ENCODE peak calls at places on chromosomes 16 and 17, in six cellular contexts. G is stimulated activated CD4-positive, alpha-beta T cell treated with anti-CD3 and anti-CD28 coated beads, Interleukin-4, amount 100 ng/mL, for 4 hours; S is HEK293T; V is epithelial cell of esophagus; C is type B pancreatic cell; D is mucosa of descending colon. I is an unnamed sample.
A peak's percentile ranks its signal among the peaks of the same experiment; 100 is the strongest.

GRCh38 chr16:53159781-53160436 is 105.1 kb downstream of the CHD9 start:
- DNase-seq in C (no peak), D (peak; percentile 60), S (peak; percentile 40), V (peak; percentile 63), G (no peak), I (no peak)

GRCh38 chr17:69539781-69540319 is 125.4 kb downstream of the MAP2K6 start:
- DNase-seq in G (no peak), V (peak; percentile 65), D (peak; percentile 12), C (no peak), S (no peak), I (no peak)

GRCh38 chr17:80270836-80271235 is 10.2 kb downstream of the RNF213 start:
- DNase-seq in C (no peak), S (peak; percentile 85), V (peak; percentile 37), D (peak; percentile 46), G (peak; percentile 45), I (no peak)

GRCh38 chr16:2518823-2519710 is 1.1 kb upstream of the AMDHD2 start:
- DNase-seq in V (no peak), G (no peak), S (no peak), D (no peak), C (no peak), I (no peak)

GRCh38 chr16:49630783-49631182 is 225.1 kb downstream of the ZNF423 start:
- DNase-seq in S (no peak), G (no peak), D (no peak), V (no peak), C (peak; percentile 36), I (no peak)

GRCh38 chr17:65539867-65540266 is 21.6 kb downstream of the AXIN2 start:
- DNase-seq in C (no peak), S (no peak), G (no peak), D (no peak), V (no peak), I (no peak)

GRCh38 chr17:44222112-44222869 is 2.8 kb upstream of the UBTF start:
- DNase-seq in D (peak; percentile 88), V (peak; percentile 62), S (no peak), G (peak; percentile 30), C (no peak), I (peak; percentile 86)

GRCh38 chr17:2792541-2793169 is 3.6 kb upstream of the RAP1GAP2 start:
- DNase-seq in D (no peak), S (no peak), C (no peak), G (peak; percentile 43), V (no peak), I (no peak)

GRCh38 chr16:49608095-49608494 is 234.5 kb downstream of the C16orf78 start:
- DNase-seq in C (no peak), G (no peak), S (peak; percentile 45), V (no peak), D (peak; percentile 65), I (no peak)

GRCh38 chr17:79087428-79088143 is 13.0 kb downstream of the ENGASE start:
- DNase-seq in C (peak; percentile 86), S (peak; percentile 84), D (peak; percentile 86), V (peak; percentile 57), G (peak; percentile 63), I (peak; percentile 68)

GRCh38 chr16:57871457-57871856 is 69.2 kb upstream of the KIFC3 start:
- DNase-seq in D (no peak), G (no peak), C (no peak), V (peak; percentile 79), S (no peak), I (no peak)

GRCh38 chr17:36127882-36128369 is 24.3 kb downstream of the CCL4 start:
- DNase-seq in D (no peak), V (no peak), G (no peak), C (no peak), S (no peak), I (no peak)

GRCh38 chr16:67544844-67545664 is 16.4 kb downstream of the RIPOR1 start:
- DNase-seq in G (no peak), C (no peak), D (no peak), V (no peak), S (no peak), I (no peak)

GRCh38 chr17:17837380-17837821 is 615 bp upstream of the SREBF1 start:
- DNase-seq in V (peak; percentile 59), D (peak; percentile 62), G (no peak), C (no peak), S (no peak), I (no peak)

GRCh38 chr17:781920-782731 is at the start of the genes GLOD4 and MRM3:
- DNase-seq in S (peak; percentile 96), C (peak; percentile 97), D (peak; percentile 97), V (peak; percentile 89), G (peak; percentile 91), I (peak; percentile 91)

GRCh38 chr16:74455213-74455612 is 33.9 kb upstream of the CLEC18B start:
- DNase-seq in V (peak; percentile 94), C (no peak), G (no peak), S (no peak), D (no peak), I (no peak)